ENCODE peak calls at places on chromosomes 16 and 17, in ten cellular contexts. E is lower lobe of right lung, M is gastrocnemius medialis, G is Calu3, W is fibroblast of pulmonary artery, J is adrenal gland, U is right atrium auricular region, F is psoas muscle, C is lower leg skin, N is cardiac muscle cell. S is an unnamed sample.
A peak's percentile ranks its signal among the peaks of the same experiment; 100 is the strongest.

GRCh38 chr17:12512712-12513355 is 152.9 kb upstream of the MYOCD start:
- DNase-seq in E (no peak), M (no peak), G (no peak), W (peak; percentile 14), J (no peak), U (no peak), F (no peak), C (no peak), N (no peak), S (no peak)

GRCh38 chr16:1159973-1160772 is 7.3 kb downstream of the CACNA1H start:
- DNase-seq in E (no peak), M (peak; percentile 8), G (peak; percentile 52), W (no peak), J (peak; percentile 95), U (peak; percentile 61), F (peak; percentile 54), C (no peak), N (peak; percentile 87), S (no peak)

GRCh38 chr17:5821057-5821456 is 236.7 kb upstream of the NLRP1 start:
- DNase-seq in E (no peak), M (no peak), G (no peak), W (no peak), J (no peak), U (no peak), F (no peak), C (no peak), N (no peak), S (no peak)

GRCh38 chr17:6249747-6250146 is 179.6 kb downstream of the WSCD1 start:
- DNase-seq in E (no peak), M (no peak), G (no peak), W (no peak), J (peak; percentile 22), U (no peak), F (no peak), C (no peak), N (no peak), S (no peak)

GRCh38 chr17:76998839-76999238 is 130.6 kb downstream of the MGAT5B start:
- DNase-seq in E (no peak), M (no peak), G (no peak), W (no peak), J (no peak), U (no peak), F (no peak), C (no peak), N (no peak), S (no peak)

GRCh38 chr17:40648326-40648968 is 829 bp upstream of the SMARCE1 start:
- DNase-seq in E (no peak), M (no peak), G (no peak), W (no peak), J (peak; percentile 29), U (peak; percentile 63), F (no peak), C (peak; percentile 86), N (no peak), S (peak; percentile 10)

GRCh38 chr17:44102845-44103622 is 20.4 kb downstream of the HDAC5 start:
- DNase-seq in E (no peak), M (no peak), G (no peak), W (no peak), J (no peak), U (no peak), F (no peak), C (no peak), N (no peak), S (no peak)

GRCh38 chr17:28684963-28685362 is 23.0 kb downstream of the SUPT6H start:
- DNase-seq in E (no peak), M (peak; percentile 65), G (no peak), W (peak; percentile 49), J (peak; percentile 92), U (no peak), F (no peak), C (peak; percentile 48), N (no peak), S (no peak)

GRCh38 chr16:9197957-9198661 is 106.7 kb downstream of the HAPSTR1 start:
- DNase-seq in E (no peak), M (no peak), G (no peak), W (no peak), J (no peak), U (no peak), F (no peak), C (no peak), N (no peak), S (no peak)

GRCh38 chr17:29570521-29570920 is 2.0 kb downstream of the TP53I13 start:
- DNase-seq in E (no peak), M (no peak), G (no peak), W (no peak), J (no peak), U (peak; percentile 53), F (no peak), C (peak; percentile 80), N (no peak), S (no peak)

GRCh38 chr16:53087101-53087500 is 32.3 kb downstream of the CHD9 start:
- DNase-seq in E (no peak), M (no peak), G (no peak), W (no peak), J (no peak), U (no peak), F (no peak), C (peak; percentile 8), N (no peak), S (no peak)

GRCh38 chr17:8695916-8696415 is 48.7 kb downstream of the CCDC42 start:
- DNase-seq in E (no peak), M (no peak), G (no peak), W (no peak), J (no peak), U (no peak), F (no peak), C (peak; percentile 43), N (no peak), S (no peak)

GRCh38 chr16:938136-938535 is 32.6 kb downstream of the LMF1 start:
- DNase-seq in E (no peak), M (no peak), G (no peak), W (no peak), J (no peak), U (no peak), F (no peak), C (no peak), N (no peak), S (no peak)

GRCh38 chr16:14307623-14308356 is 236.7 kb downstream of the MRTFB start:
- DNase-seq in E (no peak), M (peak; percentile 84), G (peak; percentile 33), W (no peak), J (peak; percentile 76), U (no peak), F (peak; percentile 70), C (no peak), N (no peak), S (no peak)

GRCh38 chr16:14310519-14310991 is 239.4 kb downstream of the MRTFB start:
- DNase-seq in E (no peak), M (no peak), G (no peak), W (peak; percentile 25), J (no peak), U (no peak), F (peak; percentile 48), C (no peak), N (no peak), S (no peak)

GRCh38 chr16:14308357-14308723 is 237.2 kb downstream of the MRTFB start:
- DNase-seq in E (no peak), M (no peak), G (no peak), W (no peak), J (no peak), U (no peak), F (no peak), C (no peak), N (no peak), S (no peak)

GRCh38 chr16:14309906-14310305 is 238.8 kb downstream of the MRTFB start:
- DNase-seq in E (no peak), M (no peak), G (no peak), W (peak; percentile 31), J (peak; percentile 47), U (no peak), F (no peak), C (no peak), N (no peak), S (no peak)

DNA sequence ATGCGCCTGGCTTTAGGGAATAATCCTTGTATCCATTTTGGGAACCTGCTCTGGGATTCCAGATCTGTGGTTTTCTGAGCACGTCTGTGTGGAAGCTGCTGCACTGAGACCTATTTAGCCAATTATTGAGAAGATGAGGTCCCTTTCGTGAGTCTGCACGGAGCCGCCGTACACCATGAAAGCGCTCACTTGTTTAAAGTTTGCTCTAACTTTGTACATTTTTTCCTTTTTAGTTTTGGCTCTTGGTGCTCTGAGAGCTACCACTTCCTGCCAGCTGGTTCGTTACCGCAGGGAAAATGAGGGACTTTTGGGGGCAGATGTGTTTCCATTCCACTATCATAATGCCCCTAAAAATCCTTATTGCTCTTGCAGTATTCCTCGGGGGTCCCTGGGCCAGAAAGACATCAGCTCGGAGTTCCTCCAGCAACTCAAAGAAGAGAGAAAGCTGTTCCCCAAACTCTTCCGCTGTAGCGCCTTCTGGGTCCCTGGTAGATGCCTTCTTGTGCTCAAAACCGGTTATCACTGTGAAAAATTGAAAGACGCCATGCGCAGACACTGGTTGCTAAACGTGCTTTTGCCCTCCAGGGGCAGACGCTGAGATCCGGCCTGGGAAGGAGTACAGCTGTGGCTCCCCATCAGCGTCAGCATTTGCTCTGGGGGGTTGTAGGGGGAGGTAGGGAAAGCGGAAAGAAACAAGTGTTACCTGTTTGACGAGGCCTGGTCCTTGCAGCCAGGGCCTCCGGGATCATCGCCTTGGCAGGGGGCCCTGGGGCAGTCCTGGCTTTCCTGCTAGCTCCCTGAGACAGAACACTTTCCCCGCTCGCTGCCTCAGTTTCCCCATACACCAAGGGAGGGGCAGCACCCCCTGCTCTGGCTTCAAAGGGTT is 238.1 kb downstream of the MRTFB start:
- DNase-seq in E (no peak), M (no peak), G (peak; percentile 48), W (no peak), J (no peak), U (no peak), F (no peak), C (no peak), N (no peak), S (no peak)
- TF ChIP-seq CTCF in E (no peak), M (peak; percentile 6), G (no peak), W (no peak), J (no peak), U (no peak), F (no peak), C (no peak), N (peak; percentile 8), S (peak; percentile 41)

GRCh38 chr16:30068750-30069574 is 3.4 kb downstream of the ALDOA start:
- DNase-seq in E (no peak), M (no peak), G (peak; percentile 70), W (peak; percentile 47), J (peak; percentile 54), U (no peak), F (no peak), C (no peak), N (peak; percentile 30), S (no peak)
- TF ChIP-seq CTCF in E (peak; percentile 27), M (no peak), G (peak; percentile 82), W (peak; percentile 56), J (no peak), U (no peak), F (peak; percentile 29), C (no peak), N (peak; percentile 58), S (peak; percentile 68)

GRCh38 chr16:88995746-88996535 is 18.9 kb upstream of the CBFA2T3 start:
- DNase-seq in E (no peak), M (no peak), G (no peak), W (no peak), J (no peak), U (no peak), F (no peak), C (no peak), N (no peak), S (no peak)
- TF ChIP-seq CTCF in E (no peak), M (no peak), G (no peak), W (no peak), J (no peak), U (no peak), F (no peak), C (no peak), N (no peak), S (no peak)

GRCh38 chr17:78351449-78352006 is 8.3 kb downstream of the SOCS3 start:
- DNase-seq in E (peak; percentile 94), M (peak; percentile 95), G (no peak), W (peak; percentile 100), J (peak; percentile 98), U (peak; percentile 98), F (peak; percentile 98), C (peak; percentile 99), N (peak; percentile 29), S (no peak)
- TF ChIP-seq CTCF in E (no peak), M (no peak), G (no peak), W (peak; percentile 31), J (no peak), U (no peak), F (no peak), C (peak; percentile 10), N (peak; percentile 37), S (no peak)

S was measured in neural crest cell.